ENCODE peak calls at places on chromosome X, in ten cellular contexts. T is kidney; E is ovary; D is upper lobe of left lung; B is fibroblast of villous mesenchyme; J is heart right ventricle; R is brain microvascular endothelial cell; U is activated CD8-positive, alpha-beta T cell treated with anti-CD3 and anti-CD28 coated beads for 36 hours; Y is AG04450; H is thoracic aorta. M is an unnamed sample.

GRCh38 chrX:54178100-54178940 is 4.7 kb downstream of the FAM120C start:
- DNase-seq in Y (peak), U (no peak), H (no peak), D (no peak), B (peak), J (no peak), R (peak), T (no peak), E (no peak), M (no peak)

GRCh38 chrX:74179499-74179898 is 124.5 kb upstream of the ZCCHC13 start:
- DNase-seq in B (peak), J (no peak), D (no peak), U (no peak), H (no peak), R (no peak), E (no peak), T (no peak), Y (no peak), M (no peak)

GRCh38 chrX:78123190-78123589 is 16.3 kb downstream of the TAF9B start:
- DNase-seq in J (no peak), E (no peak), R (peak), D (no peak), U (peak), T (no peak), B (no peak), Y (no peak), H (no peak), M (no peak)

GRCh38 chrX:148732743-148733142 is 232.3 kb downstream of the AFF2 start:
- DNase-seq in E (no peak), B (no peak), Y (no peak), T (no peak), H (no peak), J (no peak), R (no peak), U (no peak), D (no peak), M (no peak)

GRCh38 chrX:1483843-1484637 is 31.3 kb upstream of the ASMTL start:
- DNase-seq in E (no peak), J (peak), R (no peak), T (no peak), Y (no peak), D (no peak), B (no peak), H (no peak), U (peak), M (no peak)

GRCh38 chrX:23742174-23742692 is 843 bp downstream of the ACOT9 start:
- DNase-seq in T (no peak), D (peak), E (peak), B (peak), J (peak), H (no peak), Y (no peak), U (peak), R (peak), M (no peak)

GRCh38 chrX:12981880-12982279 is 7.0 kb downstream of the TMSB4X start:
- DNase-seq in D (no peak), T (no peak), B (no peak), U (no peak), J (no peak), E (no peak), Y (no peak), R (no peak), H (no peak), M (no peak)

GRCh38 chrX:130419263-130419662 is 17.5 kb downstream of the RBMX2 start:
- DNase-seq in H (no peak), E (no peak), U (no peak), B (no peak), T (no peak), J (no peak), D (no peak), R (no peak), Y (no peak), M (no peak)

GRCh38 chrX:66015906-66016689 is 23.8 kb downstream of the VSIG4 start:
- DNase-seq in T (no peak), J (no peak), R (no peak), Y (no peak), E (no peak), D (no peak), B (no peak), U (no peak), H (no peak), M (no peak)

GRCh38 chrX:10756365-10756915 is 136.1 kb upstream of the MID1 start:
- DNase-seq in R (peak), H (no peak), U (no peak), J (no peak), B (peak), E (peak), T (no peak), Y (peak), D (no peak), M (no peak)

GRCh38 chrX:30653415-30654131 is at the start of gene GK:
- DNase-seq in T (peak), B (peak), E (peak), U (peak), R (no peak), Y (no peak), H (no peak), D (no peak), J (peak), M (no peak)

GRCh38 chrX:7083468-7084396 is 63.8 kb upstream of the STS start:
- DNase-seq in B (peak), Y (peak), T (no peak), R (peak), J (no peak), U (peak), H (no peak), D (peak), E (no peak), M (no peak)

DNA sequence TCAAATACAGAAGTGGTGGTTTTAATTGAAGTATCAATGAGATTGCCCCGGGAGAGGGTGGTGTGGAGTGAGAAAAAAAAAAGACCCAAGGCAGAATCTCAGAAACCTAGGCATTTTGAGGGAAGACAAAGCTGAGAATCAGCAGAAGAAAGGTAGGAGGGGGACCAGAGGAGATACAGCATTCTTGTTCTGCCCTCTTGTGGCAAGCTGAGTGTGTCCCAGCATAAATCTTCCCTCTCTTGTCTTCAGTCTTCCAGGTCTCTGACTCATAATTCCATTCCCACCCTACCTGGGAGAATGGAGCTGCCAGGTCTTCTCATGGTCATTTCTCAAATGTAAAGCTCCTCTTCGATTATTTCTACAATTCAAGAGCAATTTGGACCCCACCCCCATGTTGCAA is 32.7 kb upstream of the MAGED1 start:
- DNase-seq in D (no peak), U (peak), R (no peak), T (no peak), H (no peak), B (peak), E (peak), Y (no peak), J (peak), M (no peak)
- TF ChIP-seq CTCF in D (peak), U (peak), R (peak), T (peak), H (no peak), B (peak), E (no peak), Y (peak), J (no peak), M (peak)

GRCh38 chrX:154733072-154733425 is 17.8 kb downstream of the GAB3 start:
- DNase-seq in B (no peak), D (no peak), R (peak), Y (no peak), U (no peak), T (no peak), H (no peak), J (no peak), E (no peak), M (no peak)
- TF ChIP-seq CTCF in B (no peak), D (no peak), R (no peak), Y (no peak), U (no peak), T (no peak), H (no peak), J (no peak), E (no peak), M (no peak)

DNA sequence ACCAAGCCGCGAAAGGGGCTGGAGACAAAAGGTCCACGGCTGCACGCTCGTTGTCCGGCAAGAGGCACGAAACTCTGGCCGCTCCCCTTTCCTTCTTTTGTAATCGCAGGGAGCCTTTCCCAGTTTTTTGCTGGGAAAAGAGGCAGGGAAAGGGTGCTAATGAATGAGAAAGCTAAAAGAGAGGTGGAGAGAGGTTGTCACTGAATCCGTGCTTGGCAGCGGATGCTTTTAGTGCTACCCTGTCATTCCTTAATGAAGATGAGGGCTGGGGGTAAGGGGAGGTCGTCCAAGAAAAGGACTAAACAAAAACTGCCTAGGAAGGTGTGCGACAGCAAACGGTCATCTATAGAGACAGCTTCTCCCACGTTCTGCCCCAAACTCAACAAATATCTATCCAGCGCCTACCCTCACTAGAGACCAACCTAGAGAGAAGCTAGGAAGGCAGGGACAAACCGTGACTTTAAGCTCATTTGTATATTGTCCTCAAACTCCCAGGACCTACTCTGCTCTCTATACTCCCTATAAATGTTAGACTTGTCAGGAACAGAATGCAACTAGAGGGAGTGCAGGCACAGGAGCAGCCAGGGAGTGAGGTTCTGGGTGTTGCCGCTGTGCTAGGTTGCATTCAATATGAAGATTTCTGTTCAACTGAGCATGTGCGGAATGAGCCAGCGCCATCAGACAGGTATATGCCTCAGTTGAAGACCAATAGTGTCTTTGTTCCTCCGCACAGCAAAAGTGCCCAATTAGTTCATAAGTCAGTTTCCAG is 755 bp upstream of the CASK start:
- DNase-seq in J (peak), H (no peak), U (peak), B (peak), R (peak), D (peak), E (no peak), Y (no peak), T (no peak), M (no peak)
- TF ChIP-seq CTCF in J (no peak), H (no peak), U (no peak), B (peak), R (no peak), D (no peak), E (no peak), Y (no peak), T (no peak), M (no peak)

DNA sequence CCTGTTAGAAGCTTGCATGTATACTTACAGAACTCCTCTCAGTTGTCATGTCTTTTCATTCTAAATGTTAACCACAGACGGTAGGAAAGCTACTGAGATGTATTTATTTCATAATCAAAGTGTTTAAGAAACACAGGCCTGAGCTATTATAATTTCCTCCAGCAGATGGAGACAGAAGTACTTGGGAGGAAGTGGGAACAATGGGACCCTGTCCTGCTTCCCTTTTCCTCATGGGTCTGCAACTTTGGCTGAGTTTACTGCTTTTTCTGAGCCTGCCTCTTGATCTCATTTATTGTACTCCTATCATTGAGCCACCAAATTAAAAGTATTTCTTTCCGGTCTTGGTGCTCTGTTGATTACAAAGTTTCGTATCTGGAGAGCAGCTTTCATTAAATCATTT is 67.7 kb upstream of the SPANXN2 start:
- DNase-seq in E (no peak), T (no peak), D (no peak), J (no peak), B (peak), H (no peak), Y (no peak), R (peak), U (no peak), M (no peak)
- TF ChIP-seq CTCF in E (no peak), T (peak), D (peak), J (no peak), B (peak), H (no peak), Y (no peak), R (peak), U (no peak), M (peak)

GRCh38 chrX:40299028-40299479 is 201.3 kb upstream of the BCOR start:
- DNase-seq in U (no peak), H (no peak), D (no peak), Y (no peak), R (no peak), B (peak), T (no peak), J (no peak), E (peak), M (no peak)
- TF ChIP-seq CTCF in U (no peak), H (no peak), D (no peak), Y (peak), R (peak), B (peak), T (no peak), J (no peak), E (peak), M (peak)

DNA sequence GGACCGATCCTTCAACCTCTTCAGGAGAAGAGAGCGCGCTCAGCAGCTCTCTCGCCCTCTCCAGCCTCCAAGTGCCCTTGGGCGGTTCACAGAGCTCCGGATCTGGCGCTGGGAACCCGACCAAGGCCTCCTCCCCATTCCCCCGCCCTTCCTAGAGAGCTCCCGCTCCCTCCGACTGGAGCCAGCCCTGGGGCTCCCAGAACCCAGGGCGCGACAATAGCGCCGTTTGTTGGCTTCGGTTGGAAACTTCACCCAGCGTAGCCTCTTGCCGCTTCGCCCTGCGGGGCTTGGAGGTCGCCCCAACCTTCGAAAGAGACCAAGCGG is 3.1 kb upstream of the SOX3 start:
- DNase-seq in R (no peak), J (no peak), B (no peak), E (no peak), U (no peak), T (no peak), Y (no peak), H (no peak), D (peak), M (no peak)
- TF ChIP-seq CTCF in R (peak), J (no peak), B (no peak), E (no peak), U (no peak), T (no peak), Y (no peak), H (no peak), D (no peak), M (no peak)

DNA sequence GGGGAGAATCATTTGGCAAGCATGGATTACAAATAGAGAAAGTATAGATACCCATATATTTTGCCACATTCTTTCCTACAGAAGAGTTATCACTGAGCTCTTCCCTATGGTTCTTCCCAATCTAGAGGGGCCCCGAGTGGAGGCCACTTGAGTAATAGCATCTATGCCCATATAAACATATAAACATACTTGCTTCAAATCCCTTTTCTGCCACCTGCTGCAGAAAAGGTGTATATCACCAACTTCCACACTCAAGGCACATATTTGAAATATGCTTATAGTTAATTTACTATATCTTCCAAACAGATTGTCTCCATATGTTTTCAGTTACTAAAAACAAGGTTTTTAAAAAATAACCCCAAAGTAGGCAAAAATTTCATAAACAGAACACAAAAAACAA is 642.8 kb upstream of the DIPK2B start:
- DNase-seq in U (no peak), T (no peak), B (no peak), E (no peak), Y (no peak), D (no peak), R (no peak), H (no peak), J (no peak), M (no peak)
- TF ChIP-seq CTCF in U (peak), T (peak), B (no peak), E (no peak), Y (no peak), D (no peak), R (no peak), H (no peak), J (no peak), M (peak)

GRCh38 chrX:119389214-119389613 is 9.9 kb upstream of the SLC25A43 start:
- DNase-seq in B (peak), U (no peak), E (no peak), H (no peak), J (no peak), D (no peak), Y (no peak), R (no peak), T (no peak), M (no peak)

GRCh38 chrX:119389854-119390501 is 9.2 kb upstream of the SLC25A43 start:
- DNase-seq in R (no peak), J (no peak), U (no peak), T (no peak), E (no peak), H (no peak), Y (no peak), D (no peak), B (peak), M (no peak)

GRCh38 chrX:119393144-119393543 is 6.0 kb upstream of the SLC25A43 start:
- DNase-seq in U (no peak), H (no peak), T (no peak), R (no peak), E (no peak), B (no peak), D (no peak), J (no peak), Y (no peak), M (no peak)

DNA sequence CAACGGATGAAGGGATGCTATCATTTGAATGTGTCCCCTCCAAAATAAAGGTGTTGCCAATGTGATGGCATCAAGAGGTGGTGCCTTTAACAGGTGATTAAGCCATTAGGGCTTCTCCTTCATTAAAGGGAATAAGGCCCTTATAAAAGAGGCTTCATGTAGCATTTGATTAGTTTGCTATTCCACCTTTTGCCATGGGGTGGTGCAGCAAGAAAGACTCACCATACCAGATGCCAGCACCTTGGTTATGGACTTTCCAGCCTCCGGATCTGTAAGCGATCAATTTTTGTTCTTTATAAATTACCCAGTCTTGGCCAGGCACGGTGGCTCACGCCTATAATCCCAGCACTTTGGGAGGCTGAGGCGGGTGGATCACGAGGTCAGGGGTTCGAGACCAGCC is 7.9 kb upstream of the SLC25A43 start:
- DNase-seq in R (peak), J (no peak), D (no peak), B (peak), T (no peak), Y (no peak), H (no peak), U (peak), E (no peak), M (no peak)
- TF ChIP-seq CTCF in R (peak), J (no peak), D (peak), B (peak), T (peak), Y (peak), H (no peak), U (no peak), E (no peak), M (peak)

M was measured in chondrocyte.